ENCODE peak calls at places on chromosomes 13 and 19, in five cellular contexts. J is HFF-Myc, T is tibial nerve, K is IMR-90, R is cardiac fibroblast. D is an unnamed sample.

GRCh38 chr19:17824339-17824738 is 3.0 kb upstream of the INSL3 start:
- DNase-seq in J (no peak), T (no peak), K (no peak), R (no peak), D (no peak)

GRCh38 chr19:15264933-15265206 is 32.6 kb upstream of the EPHX3 start:
- DNase-seq in J (no peak), T (no peak), K (no peak), R (no peak), D (no peak)

GRCh38 chr13:113971471-113972231 is 2.2 kb downstream of the C13orf46 start:
- DNase-seq in J (no peak), T (no peak), K (no peak), R (no peak), D (no peak)

GRCh38 chr19:42201489-42202289 is 15.8 kb downstream of the DEDD2 start:
- DNase-seq in J (no peak), T (no peak), K (no peak), R (no peak), D (no peak)

GRCh38 chr13:40653558-40654318 is 12.7 kb downstream of the FOXO1 start:
- DNase-seq in J (no peak), T (no peak), K (no peak), R (peak), D (peak)

GRCh38 chr13:112435973-112436372 is 59.8 kb downstream of the SPACA7 start:
- DNase-seq in J (no peak), T (no peak), K (no peak), R (no peak), D (no peak)

GRCh38 chr19:30778961-30779690 is 406.9 kb downstream of the ZNF536 start:
- DNase-seq in J (no peak), T (no peak), K (no peak), R (no peak), D (no peak)

GRCh38 chr19:1411255-1412191 is 4.1 kb downstream of the DAZAP1 start:
- DNase-seq in J (no peak), T (no peak), K (peak), R (peak), D (no peak)

GRCh38 chr13:111469916-111470506 is 149.6 kb downstream of the TEX29 start:
- DNase-seq in J (no peak), T (no peak), K (no peak), R (no peak), D (no peak)

GRCh38 chr13:75256922-75257321 is 225.0 kb downstream of the TBC1D4 start:
- DNase-seq in J (no peak), T (no peak), K (no peak), R (peak), D (no peak)

GRCh38 chr13:66265446-66265845 is 964.7 kb downstream of the PCDH9 start:
- DNase-seq in J (no peak), T (no peak), K (peak), R (no peak), D (no peak)

GRCh38 chr19:38478273-38478971 is 44.9 kb downstream of the RYR1 start:
- DNase-seq in J (no peak), T (no peak), K (no peak), R (peak), D (no peak)

GRCh38 chr13:32036131-32036695 is 4.6 kb downstream of the FRY start:
- DNase-seq in J (no peak), T (peak), K (no peak), R (no peak), D (no peak)

GRCh38 chr19:55384576-55385235 is 614 bp upstream of the TMEM238 start:
- DNase-seq in J (no peak), T (peak), K (no peak), R (no peak), D (no peak)

GRCh38 chr19:45440259-45440638 is 16.5 kb upstream of the ERCC1 start:
- DNase-seq in J (no peak), T (no peak), K (no peak), R (no peak), D (no peak)

GRCh38 chr13:39185326-39185725 is 147.1 kb downstream of the NHLRC3 start:
- DNase-seq in J (no peak), T (no peak), K (no peak), R (no peak), D (no peak)

GRCh38 chr13:48369988-48370387 is 42.9 kb downstream of the LPAR6 start:
- DNase-seq in J (no peak), T (no peak), K (no peak), R (peak), D (no peak)

GRCh38 chr19:934865-935422 is 9.1 kb downstream of the ARID3A start:
- DNase-seq in J (peak), T (peak), K (peak), R (peak), D (no peak)

GRCh38 chr19:48925240-48925843 is 8.2 kb upstream of the DHDH start:
- DNase-seq in J (no peak), T (no peak), K (peak), R (peak), D (peak)

GRCh38 chr19:14114854-14115253 is 2.7 kb downstream of the PRKACA start:
- DNase-seq in J (no peak), T (no peak), K (no peak), R (peak), D (no peak)

GRCh38 chr13:99384468-99384867 is 77.3 kb upstream of the GPR183 start:
- DNase-seq in J (no peak), T (no peak), K (no peak), R (no peak), D (no peak)

GRCh38 chr19:19653597-19654147 is 9.8 kb downstream of the ATP13A1 start:
- DNase-seq in J (no peak), T (no peak), K (no peak), R (no peak), D (no peak)

GRCh38 chr13:25886438-25887214 is 165.2 kb downstream of the SHISA2 start:
- DNase-seq in J (no peak), T (no peak), K (peak), R (peak), D (peak)

GRCh38 chr19:54335164-54335563 is 3.8 kb downstream of the LILRA4 start:
- DNase-seq in J (no peak), T (no peak), K (no peak), R (no peak), D (no peak)

GRCh38 chr19:1108291-1109031 is 4.7 kb downstream of the GPX4 start:
- DNase-seq in J (no peak), T (no peak), K (no peak), R (no peak), D (no peak)

GRCh38 chr13:106182404-106182803 is 353.1 kb downstream of the EFNB2 start:
- DNase-seq in J (peak), T (no peak), K (peak), R (peak), D (peak)

GRCh38 chr19:2646866-2647535 is 55.5 kb downstream of the GNG7 start:
- DNase-seq in J (no peak), T (no peak), K (no peak), R (no peak), D (no peak)

GRCh38 chr13:84360843-84361242 is 478.6 kb upstream of the SLITRK1 start:
- DNase-seq in J (no peak), T (no peak), K (no peak), R (no peak), D (no peak)

GRCh38 chr19:51359294-51359693 is 6.9 kb downstream of the ETFB start:
- DNase-seq in J (no peak), T (no peak), K (peak), R (peak), D (peak)

GRCh38 chr19:19259741-19260140 is 13.4 kb downstream of the TM6SF2 start:
- DNase-seq in J (peak), T (no peak), K (peak), R (peak), D (no peak)

DNA sequence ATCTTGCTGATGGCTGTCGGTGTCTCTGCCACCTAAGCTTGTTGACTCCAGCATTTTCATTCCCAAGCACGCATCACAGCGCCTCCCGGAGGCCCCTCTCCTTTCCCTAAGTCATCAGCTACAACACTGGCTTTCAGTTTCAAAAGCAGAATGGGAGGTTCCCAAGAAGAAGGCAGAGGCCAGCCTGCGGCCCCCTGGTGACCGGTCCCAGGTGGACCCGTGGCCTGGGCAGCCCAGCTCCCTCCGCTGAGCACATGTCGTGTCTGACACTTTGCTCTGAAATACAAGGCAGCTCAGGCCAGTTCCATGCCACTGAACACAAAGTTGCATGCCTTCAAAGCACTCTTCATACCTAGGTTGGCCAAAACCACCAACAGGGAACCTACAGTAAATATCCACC is 8.5 kb downstream of the MLLT1 start:
- DNase-seq in J (no peak), T (no peak), K (peak), R (peak), D (no peak)
- H3K4me3 ChIP-seq in J (peak), T (no peak), K (no peak), R (peak), D (peak)

GRCh38 chr13:78608254-78608704 is 4.9 kb upstream of the POU4F1 start:
- DNase-seq in J (no peak), T (no peak), K (no peak), R (no peak), D (no peak)
- H3K4me3 ChIP-seq in J (peak), T (peak), K (no peak), R (peak), D (peak)

DNA sequence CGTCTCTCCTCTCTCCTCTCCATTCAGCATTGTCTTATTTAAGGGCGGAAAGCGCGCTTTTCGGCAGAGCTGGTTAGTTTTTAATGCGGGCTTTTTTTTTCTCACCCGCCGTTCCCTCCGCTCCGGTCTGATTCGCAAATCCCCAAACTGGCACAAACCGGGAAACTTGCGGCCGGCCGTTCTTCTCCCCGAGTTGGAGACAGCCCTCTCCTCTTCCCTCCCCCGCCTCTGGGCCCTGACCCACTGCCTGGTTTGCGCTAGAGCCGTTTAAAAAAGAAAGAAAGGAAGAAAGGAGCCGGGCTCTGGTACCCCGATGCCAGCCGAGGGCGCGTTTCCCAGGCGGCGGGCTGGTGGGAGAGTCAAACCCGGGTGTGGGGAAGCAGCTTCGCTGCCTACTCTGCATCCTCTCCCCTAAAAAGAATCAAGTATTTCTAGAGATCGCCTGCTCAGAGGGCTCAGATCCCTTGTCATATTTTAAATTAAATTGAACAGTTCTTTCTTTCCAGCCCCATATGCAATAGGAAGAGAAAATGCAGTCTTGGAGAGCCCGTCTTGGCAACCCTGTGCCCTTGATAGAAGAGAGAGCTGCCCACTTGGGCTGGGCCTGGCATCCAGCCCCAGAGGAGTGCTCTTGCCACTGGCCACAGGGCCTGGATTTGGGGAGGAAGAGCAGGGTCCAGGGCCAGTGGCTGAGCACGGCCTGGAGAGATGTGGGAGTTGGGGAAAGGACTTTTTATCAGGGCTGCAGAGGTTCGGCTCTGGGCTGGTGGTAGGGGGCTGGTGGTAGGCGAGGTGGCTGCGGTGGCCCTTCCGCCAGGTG is 19.0 kb downstream of the NFIX start:
- DNase-seq in J (no peak), T (no peak), K (no peak), R (no peak), D (no peak)
- H3K4me3 ChIP-seq in J (no peak), T (peak), K (no peak), R (peak), D (peak)

GRCh38 chr19:46613525-46613924 is 11.4 kb downstream of the PTGIR start:
- DNase-seq in J (no peak), T (no peak), K (no peak), R (no peak), D (no peak)
- H3K4me3 ChIP-seq in J (no peak), T (no peak), K (no peak), R (no peak), D (no peak)

GRCh38 chr19:11373885-11374448 is 499 bp upstream of the SWSAP1 start:
- DNase-seq in J (no peak), T (no peak), K (no peak), R (no peak), D (no peak)

GRCh38 chr19:11375143-11375948 is 880 bp downstream of the SWSAP1 start:
- DNase-seq in J (no peak), T (peak), K (no peak), R (no peak), D (no peak)

GRCh38 chr19:11370744-11371143 is 3.7 kb upstream of the SWSAP1 start:
- DNase-seq in J (no peak), T (no peak), K (no peak), R (no peak), D (no peak)

GRCh38 chr19:11374449-11375142 is at the start of gene SWSAP1:
- DNase-seq in J (peak), T (peak), K (peak), R (peak), D (peak)

DNA sequence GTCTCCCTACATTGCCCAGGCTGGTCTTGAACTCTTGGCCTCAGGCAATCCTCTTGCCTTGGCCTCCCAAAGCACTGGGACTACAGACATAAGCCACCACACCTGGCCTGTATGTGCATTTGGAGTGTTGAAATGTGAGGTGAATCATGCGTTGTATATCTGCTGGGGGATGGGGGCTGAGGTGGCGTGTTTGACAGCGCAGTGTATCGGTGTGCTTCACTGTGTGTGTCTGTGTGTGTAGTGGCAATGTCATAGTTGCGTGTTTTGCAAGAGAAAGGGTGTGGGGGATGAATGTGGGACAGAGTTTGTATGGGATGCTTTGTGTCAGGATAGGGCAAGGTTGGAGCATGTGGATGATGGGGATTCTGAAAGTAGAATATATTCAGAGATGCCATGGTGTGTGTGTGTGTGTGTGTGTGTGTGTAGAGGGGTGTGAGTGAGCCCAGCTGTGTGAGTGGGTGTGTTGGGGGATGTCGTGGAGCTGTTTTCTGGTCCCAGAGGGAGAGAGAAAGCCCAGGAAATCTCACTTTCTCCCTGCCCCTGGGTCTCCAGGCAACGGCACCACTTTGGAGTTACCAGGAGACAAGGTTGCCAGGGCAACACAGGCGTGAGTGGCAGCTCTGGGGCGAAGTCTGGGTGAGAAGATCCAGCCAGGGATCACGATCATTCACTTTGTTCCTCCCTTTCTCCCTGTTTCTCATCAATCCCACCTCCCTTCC is 1.1 kb upstream of the SWSAP1 start:
- DNase-seq in J (no peak), T (no peak), K (no peak), R (no peak), D (no peak)
- H3K4me3 ChIP-seq in J (no peak), T (no peak), K (no peak), R (no peak), D (no peak)